ENCODE peak calls at places on chromosomes 6 and 20, in ten cellular contexts. One of them, this sample, is unnamed.

GRCh38 chr6:63353282-63353630 is 33.5 kb upstream of the LGSN start:
- DNase-seq in retinal pigment epithelial cell: no peak
- DNase-seq in spleen: no peak
- DNase-seq in transverse colon: no peak
- DNase-seq in sigmoid colon: no peak
- DNase-seq in H7: no peak
- DNase-seq in astrocyte of the cerebellum: no peak
- DNase-seq in fibroblast of mammary gland: no peak
- DNase-seq in AG09309: no peak
- DNase-seq in psoas muscle: no peak
- DNase-seq in this sample: no peak

GRCh38 chr6:10520468-10520867 is 683 bp upstream of the GCNT2 start:
- DNase-seq in retinal pigment epithelial cell: peak
- DNase-seq in spleen: no peak
- DNase-seq in transverse colon: no peak
- DNase-seq in sigmoid colon: no peak
- DNase-seq in H7: no peak
- DNase-seq in astrocyte of the cerebellum: no peak
- DNase-seq in fibroblast of mammary gland: no peak
- DNase-seq in AG09309: no peak
- DNase-seq in psoas muscle: no peak
- DNase-seq in this sample: no peak

GRCh38 chr20:10716855-10717254 is 43.1 kb upstream of the JAG1 start:
- DNase-seq in retinal pigment epithelial cell: no peak
- DNase-seq in spleen: no peak
- DNase-seq in transverse colon: no peak
- DNase-seq in sigmoid colon: no peak
- DNase-seq in H7: no peak
- DNase-seq in astrocyte of the cerebellum: no peak
- DNase-seq in fibroblast of mammary gland: peak
- DNase-seq in AG09309: no peak
- DNase-seq in psoas muscle: no peak
- DNase-seq in this sample: no peak

GRCh38 chr6:44561062-44561591 is 173.6 kb downstream of the CDC5L start:
- DNase-seq in retinal pigment epithelial cell: no peak
- DNase-seq in spleen: no peak
- DNase-seq in transverse colon: no peak
- DNase-seq in sigmoid colon: no peak
- DNase-seq in H7: peak
- DNase-seq in astrocyte of the cerebellum: no peak
- DNase-seq in fibroblast of mammary gland: no peak
- DNase-seq in AG09309: no peak
- DNase-seq in psoas muscle: no peak
- DNase-seq in this sample: no peak

GRCh38 chr6:154925130-154925529 is 70.0 kb upstream of the TIAM2 start:
- DNase-seq in retinal pigment epithelial cell: no peak
- DNase-seq in spleen: no peak
- DNase-seq in transverse colon: no peak
- DNase-seq in sigmoid colon: no peak
- DNase-seq in H7: no peak
- DNase-seq in astrocyte of the cerebellum: no peak
- DNase-seq in fibroblast of mammary gland: no peak
- DNase-seq in AG09309: no peak
- DNase-seq in psoas muscle: no peak
- DNase-seq in this sample: no peak

GRCh38 chr6:27667016-27667415 is 194.1 kb upstream of the ZNF184 start:
- DNase-seq in retinal pigment epithelial cell: no peak
- DNase-seq in spleen: no peak
- DNase-seq in transverse colon: no peak
- DNase-seq in sigmoid colon: no peak
- DNase-seq in H7: no peak
- DNase-seq in astrocyte of the cerebellum: no peak
- DNase-seq in fibroblast of mammary gland: no peak
- DNase-seq in AG09309: no peak
- DNase-seq in psoas muscle: no peak
- DNase-seq in this sample: no peak

GRCh38 chr6:131694832-131695426 is 6.3 kb downstream of the OR2A4 start:
- DNase-seq in retinal pigment epithelial cell: peak
- DNase-seq in spleen: no peak
- DNase-seq in transverse colon: peak
- DNase-seq in sigmoid colon: no peak
- DNase-seq in H7: peak
- DNase-seq in astrocyte of the cerebellum: peak
- DNase-seq in fibroblast of mammary gland: peak
- DNase-seq in AG09309: peak
- DNase-seq in psoas muscle: no peak
- DNase-seq in this sample: peak

GRCh38 chr6:43455034-43455747 is at the start of gene DLK2:
- DNase-seq in retinal pigment epithelial cell: no peak
- DNase-seq in spleen: peak
- DNase-seq in transverse colon: peak
- DNase-seq in sigmoid colon: no peak
- DNase-seq in H7: peak
- DNase-seq in astrocyte of the cerebellum: no peak
- DNase-seq in fibroblast of mammary gland: no peak
- DNase-seq in AG09309: no peak
- DNase-seq in psoas muscle: no peak
- DNase-seq in this sample: no peak

GRCh38 chr6:142796024-142796423 is 149.0 kb downstream of the HIVEP2 start:
- DNase-seq in retinal pigment epithelial cell: no peak
- DNase-seq in spleen: no peak
- DNase-seq in transverse colon: no peak
- DNase-seq in sigmoid colon: no peak
- DNase-seq in H7: no peak
- DNase-seq in astrocyte of the cerebellum: no peak
- DNase-seq in fibroblast of mammary gland: no peak
- DNase-seq in AG09309: no peak
- DNase-seq in psoas muscle: no peak
- DNase-seq in this sample: no peak

GRCh38 chr20:43508604-43509040 is 1.1 kb downstream of the L3MBTL1 start:
- DNase-seq in retinal pigment epithelial cell: no peak
- DNase-seq in spleen: no peak
- DNase-seq in transverse colon: no peak
- DNase-seq in sigmoid colon: no peak
- DNase-seq in H7: peak
- DNase-seq in astrocyte of the cerebellum: no peak
- DNase-seq in fibroblast of mammary gland: no peak
- DNase-seq in AG09309: no peak
- DNase-seq in psoas muscle: no peak
- DNase-seq in this sample: no peak

GRCh38 chr6:34202329-34203201 is 34.1 kb upstream of the HMGA1 start:
- DNase-seq in retinal pigment epithelial cell: no peak
- DNase-seq in spleen: no peak
- DNase-seq in transverse colon: no peak
- DNase-seq in sigmoid colon: no peak
- DNase-seq in H7: peak
- DNase-seq in astrocyte of the cerebellum: no peak
- DNase-seq in fibroblast of mammary gland: no peak
- DNase-seq in AG09309: no peak
- DNase-seq in psoas muscle: no peak
- DNase-seq in this sample: no peak

GRCh38 chr6:99746261-99746895 is 139.7 kb downstream of the PRDM13 start:
- DNase-seq in retinal pigment epithelial cell: peak
- DNase-seq in spleen: no peak
- DNase-seq in transverse colon: peak
- DNase-seq in sigmoid colon: no peak
- DNase-seq in H7: peak
- DNase-seq in astrocyte of the cerebellum: peak
- DNase-seq in fibroblast of mammary gland: peak
- DNase-seq in AG09309: peak
- DNase-seq in psoas muscle: peak
- DNase-seq in this sample: peak

GRCh38 chr6:100751590-100751989 is 129.5 kb downstream of the ASCC3 start:
- DNase-seq in retinal pigment epithelial cell: no peak
- DNase-seq in spleen: no peak
- DNase-seq in transverse colon: no peak
- DNase-seq in sigmoid colon: no peak
- DNase-seq in H7: no peak
- DNase-seq in astrocyte of the cerebellum: no peak
- DNase-seq in fibroblast of mammary gland: no peak
- DNase-seq in AG09309: no peak
- DNase-seq in psoas muscle: no peak
- DNase-seq in this sample: no peak

GRCh38 chr6:90319044-90319443 is 22.4 kb upstream of the BACH2 start:
- DNase-seq in retinal pigment epithelial cell: no peak
- DNase-seq in spleen: no peak
- DNase-seq in transverse colon: no peak
- DNase-seq in sigmoid colon: no peak
- DNase-seq in H7: no peak
- DNase-seq in astrocyte of the cerebellum: no peak
- DNase-seq in fibroblast of mammary gland: peak
- DNase-seq in AG09309: no peak
- DNase-seq in psoas muscle: no peak
- DNase-seq in this sample: peak

GRCh38 chr6:130697661-130698535 is 129.3 kb upstream of the SMLR1 start:
- DNase-seq in retinal pigment epithelial cell: no peak
- DNase-seq in spleen: no peak
- DNase-seq in transverse colon: peak
- DNase-seq in sigmoid colon: no peak
- DNase-seq in H7: peak
- DNase-seq in astrocyte of the cerebellum: peak
- DNase-seq in fibroblast of mammary gland: peak
- DNase-seq in AG09309: no peak
- DNase-seq in psoas muscle: no peak
- DNase-seq in this sample: peak

GRCh38 chr6:11538799-11539468 is 1.4 kb downstream of the TMEM170B start:
- DNase-seq in retinal pigment epithelial cell: no peak
- DNase-seq in spleen: no peak
- DNase-seq in transverse colon: no peak
- DNase-seq in sigmoid colon: no peak
- DNase-seq in H7: no peak
- DNase-seq in astrocyte of the cerebellum: no peak
- DNase-seq in fibroblast of mammary gland: no peak
- DNase-seq in AG09309: no peak
- DNase-seq in psoas muscle: no peak
- DNase-seq in this sample: no peak
- H3K4me3 ChIP-seq in retinal pigment epithelial cell: peak
- H3K4me3 ChIP-seq in spleen: peak
- H3K4me3 ChIP-seq in transverse colon: peak
- H3K4me3 ChIP-seq in sigmoid colon: peak
- H3K4me3 ChIP-seq in H7: peak
- H3K4me3 ChIP-seq in astrocyte of the cerebellum: peak
- H3K4me3 ChIP-seq in fibroblast of mammary gland: peak
- H3K4me3 ChIP-seq in AG09309: peak
- H3K4me3 ChIP-seq in psoas muscle: peak
- H3K4me3 ChIP-seq in this sample: peak

DNA sequence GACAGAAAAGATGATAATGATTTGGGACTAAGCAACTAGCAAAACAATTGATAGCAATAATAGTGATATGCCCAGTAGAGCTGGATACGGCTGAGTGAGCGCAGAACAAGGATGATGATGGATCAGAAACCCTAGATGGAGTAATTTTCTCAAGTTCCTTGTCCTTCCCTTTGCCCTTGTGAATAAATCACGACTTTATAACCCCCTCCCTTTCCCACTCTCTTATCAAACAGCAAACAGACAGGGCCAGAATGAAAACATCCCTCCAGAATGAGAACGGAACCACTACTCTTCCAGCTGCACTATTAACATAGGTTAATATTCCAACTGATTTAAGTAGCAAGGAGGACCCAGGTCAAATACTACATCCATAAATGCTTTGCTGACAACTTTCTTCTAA is 1.3 kb upstream of the MTFR2 start:
- DNase-seq in retinal pigment epithelial cell: no peak
- DNase-seq in spleen: no peak
- DNase-seq in transverse colon: no peak
- DNase-seq in sigmoid colon: no peak
- DNase-seq in H7: no peak
- DNase-seq in astrocyte of the cerebellum: no peak
- DNase-seq in fibroblast of mammary gland: no peak
- DNase-seq in AG09309: no peak
- DNase-seq in psoas muscle: no peak
- DNase-seq in this sample: no peak
- H3K4me3 ChIP-seq in retinal pigment epithelial cell: no peak
- H3K4me3 ChIP-seq in spleen: no peak
- H3K4me3 ChIP-seq in transverse colon: peak
- H3K4me3 ChIP-seq in sigmoid colon: no peak
- H3K4me3 ChIP-seq in H7: no peak
- H3K4me3 ChIP-seq in astrocyte of the cerebellum: no peak
- H3K4me3 ChIP-seq in fibroblast of mammary gland: no peak
- H3K4me3 ChIP-seq in AG09309: no peak
- H3K4me3 ChIP-seq in psoas muscle: peak
- H3K4me3 ChIP-seq in this sample: no peak

GRCh38 chr20:38338849-38339520 is 7.3 kb upstream of the LBP start:
- DNase-seq in retinal pigment epithelial cell: no peak
- DNase-seq in spleen: no peak
- DNase-seq in transverse colon: no peak
- DNase-seq in sigmoid colon: no peak
- DNase-seq in H7: peak
- DNase-seq in astrocyte of the cerebellum: no peak
- DNase-seq in fibroblast of mammary gland: peak
- DNase-seq in AG09309: no peak
- DNase-seq in psoas muscle: no peak
- DNase-seq in this sample: no peak

GRCh38 chr20:38334016-38334415 is 12.3 kb upstream of the LBP start:
- DNase-seq in retinal pigment epithelial cell: no peak
- DNase-seq in spleen: no peak
- DNase-seq in transverse colon: no peak
- DNase-seq in sigmoid colon: no peak
- DNase-seq in H7: no peak
- DNase-seq in astrocyte of the cerebellum: peak
- DNase-seq in fibroblast of mammary gland: no peak
- DNase-seq in AG09309: no peak
- DNase-seq in psoas muscle: no peak
- DNase-seq in this sample: no peak

GRCh38 chr20:38339993-38340392 is 6.3 kb upstream of the LBP start:
- DNase-seq in retinal pigment epithelial cell: no peak
- DNase-seq in spleen: no peak
- DNase-seq in transverse colon: no peak
- DNase-seq in sigmoid colon: no peak
- DNase-seq in H7: no peak
- DNase-seq in astrocyte of the cerebellum: no peak
- DNase-seq in fibroblast of mammary gland: no peak
- DNase-seq in AG09309: no peak
- DNase-seq in psoas muscle: no peak
- DNase-seq in this sample: no peak

GRCh38 chr20:38340693-38341092 is 5.6 kb upstream of the LBP start:
- DNase-seq in retinal pigment epithelial cell: no peak
- DNase-seq in spleen: no peak
- DNase-seq in transverse colon: no peak
- DNase-seq in sigmoid colon: no peak
- DNase-seq in H7: no peak
- DNase-seq in astrocyte of the cerebellum: no peak
- DNase-seq in fibroblast of mammary gland: no peak
- DNase-seq in AG09309: no peak
- DNase-seq in psoas muscle: no peak
- DNase-seq in this sample: no peak

GRCh38 chr20:38337561-38338140 is 8.6 kb upstream of the LBP start:
- DNase-seq in retinal pigment epithelial cell: no peak
- DNase-seq in spleen: no peak
- DNase-seq in transverse colon: no peak
- DNase-seq in sigmoid colon: no peak
- DNase-seq in H7: peak
- DNase-seq in astrocyte of the cerebellum: no peak
- DNase-seq in fibroblast of mammary gland: peak
- DNase-seq in AG09309: no peak
- DNase-seq in psoas muscle: peak
- DNase-seq in this sample: no peak
- H3K4me3 ChIP-seq in retinal pigment epithelial cell: no peak
- H3K4me3 ChIP-seq in spleen: no peak
- H3K4me3 ChIP-seq in transverse colon: no peak
- H3K4me3 ChIP-seq in sigmoid colon: no peak
- H3K4me3 ChIP-seq in H7: no peak
- H3K4me3 ChIP-seq in astrocyte of the cerebellum: no peak
- H3K4me3 ChIP-seq in fibroblast of mammary gland: no peak
- H3K4me3 ChIP-seq in AG09309: no peak
- H3K4me3 ChIP-seq in psoas muscle: no peak
- H3K4me3 ChIP-seq in this sample: no peak

GRCh38 chr6:169231790-169232506 is 21.7 kb downstream of the THBS2 start:
- DNase-seq in retinal pigment epithelial cell: no peak
- DNase-seq in spleen: no peak
- DNase-seq in transverse colon: no peak
- DNase-seq in sigmoid colon: peak
- DNase-seq in H7: peak
- DNase-seq in astrocyte of the cerebellum: no peak
- DNase-seq in fibroblast of mammary gland: no peak
- DNase-seq in AG09309: no peak
- DNase-seq in psoas muscle: no peak
- DNase-seq in this sample: no peak
- H3K4me3 ChIP-seq in retinal pigment epithelial cell: no peak
- H3K4me3 ChIP-seq in spleen: no peak
- H3K4me3 ChIP-seq in transverse colon: no peak
- H3K4me3 ChIP-seq in sigmoid colon: no peak
- H3K4me3 ChIP-seq in H7: no peak
- H3K4me3 ChIP-seq in astrocyte of the cerebellum: no peak
- H3K4me3 ChIP-seq in fibroblast of mammary gland: no peak
- H3K4me3 ChIP-seq in AG09309: no peak
- H3K4me3 ChIP-seq in psoas muscle: no peak
- H3K4me3 ChIP-seq in this sample: no peak

This sample was measured in AG10803.